ENCODE peak calls at places on chromosome 5, in ten cellular contexts. M is RPMI8226; Z is ureter; L is activated T-helper 1 cell treated with anti-CD3 and anti-CD28 coated beads, Interleukin-2, amount 50 U/mL, for 16 hours; K is stimulated activated CD4-positive, alpha-beta T cell treated with anti-CD3 and anti-CD28 coated beads, Interleukin-1b, Interleukin-23, amount 100 ng/mL, for 24 hours; D is fibroblast of pulmonary artery; X is CD8-positive, alpha-beta T cell; E is Jurkat, Clone E6-1; Q is T-helper 2 cell; I is NCI-H1092. O is an unnamed sample.

GRCh38 chr5:4275232-4275631 is 679.6 kb downstream of the IRX1 start:
- DNase-seq in L (no peak), E (no peak), K (no peak), Z (no peak), M (no peak), D (no peak), X (no peak), Q (no peak), I (no peak), O (no peak)

GRCh38 chr5:138338411-138339085 is 482 bp downstream of the FAM53C start:
- DNase-seq in Z (no peak), X (no peak), M (peak; percentile 26), I (no peak), Q (no peak), D (no peak), K (no peak), L (no peak), E (no peak), O (no peak)

GRCh38 chr5:25060575-25060974 is 415.8 kb upstream of the CDH10 start:
- DNase-seq in X (no peak), E (no peak), L (no peak), Q (no peak), D (no peak), M (no peak), I (no peak), Z (no peak), K (no peak), O (no peak)

GRCh38 chr5:1507457-1507856 is 16.3 kb downstream of the LPCAT1 start:
- DNase-seq in K (no peak), I (no peak), L (no peak), M (no peak), E (no peak), Z (no peak), D (no peak), X (peak; percentile 8), Q (no peak), O (no peak)

GRCh38 chr5:154520861-154521453 is 42.9 kb upstream of the HAND1 start:
- DNase-seq in D (peak; percentile 6), M (no peak), Q (no peak), E (no peak), Z (no peak), K (no peak), X (no peak), L (no peak), I (no peak), O (no peak)

GRCh38 chr5:61330879-61331406 is 1.1 kb upstream of the ZSWIM6 start:
- DNase-seq in L (peak; percentile 66), X (peak; percentile 81), I (peak; percentile 45), Q (peak; percentile 69), Z (peak; percentile 81), E (peak; percentile 41), K (peak; percentile 47), M (peak; percentile 92), D (peak; percentile 83), O (peak; percentile 93)

GRCh38 chr5:155815248-155815647 is 511.7 kb upstream of the SGCD start:
- DNase-seq in Q (no peak), I (no peak), E (no peak), L (no peak), X (no peak), Z (no peak), M (no peak), D (no peak), K (no peak), O (no peak)

GRCh38 chr5:14216902-14217301 is 73.8 kb downstream of the TRIO start:
- DNase-seq in Q (no peak), L (no peak), I (no peak), X (no peak), D (no peak), Z (no peak), E (no peak), K (no peak), M (peak; percentile 22), O (no peak)

GRCh38 chr5:32193591-32193990 is 19.5 kb upstream of the GOLPH3 start:
- DNase-seq in L (no peak), M (peak; percentile 40), Z (peak; percentile 91), Q (no peak), X (no peak), E (no peak), D (peak; percentile 96), I (peak; percentile 91), K (no peak), O (peak; percentile 95)

GRCh38 chr5:76831108-76831447 is 12.2 kb downstream of the F2RL1 start:
- DNase-seq in I (no peak), X (no peak), Q (no peak), D (peak; percentile 95), K (no peak), M (no peak), Z (no peak), E (no peak), L (no peak), O (no peak)

GRCh38 chr5:65837139-65837538 is 89.2 kb upstream of the ERBIN start:
- DNase-seq in E (no peak), M (no peak), I (no peak), X (no peak), Q (no peak), D (peak; percentile 42), K (no peak), L (no peak), Z (no peak), O (no peak)

GRCh38 chr5:131214828-131215227 is 44.1 kb downstream of the LYRM7 start:
- DNase-seq in Q (no peak), X (no peak), Z (no peak), M (no peak), K (no peak), E (no peak), I (no peak), L (no peak), D (no peak), O (no peak)

GRCh38 chr5:74865799-74866652 is at the start of gene FAM169A:
- DNase-seq in D (peak; percentile 8), E (peak; percentile 26), Z (no peak), I (no peak), L (peak; percentile 8), X (peak; percentile 56), M (peak; percentile 25), K (peak; percentile 27), Q (peak; percentile 43), O (no peak)

GRCh38 chr5:134289509-134290113 is 63.7 kb upstream of the PPP2CA start:
- DNase-seq in M (peak; percentile 62), I (peak; percentile 11), K (no peak), Q (peak; percentile 14), X (peak; percentile 38), L (peak; percentile 3), Z (peak; percentile 49), D (peak; percentile 90), E (peak; percentile 46), O (no peak)

GRCh38 chr5:96699186-96699820 is 37.1 kb downstream of the CAST start:
- DNase-seq in D (peak; percentile 40), Z (no peak), L (no peak), M (no peak), K (no peak), X (no peak), E (no peak), Q (no peak), I (no peak), O (no peak)

GRCh38 chr5:15946026-15946425 is 233.6 kb downstream of the MARCHF11 start:
- DNase-seq in L (no peak), M (no peak), E (no peak), Q (no peak), D (peak; percentile 27), I (no peak), X (no peak), K (no peak), Z (no peak), O (peak; percentile 17)

GRCh38 chr5:7317751-7318150 is 78.2 kb upstream of the ADCY2 start:
- DNase-seq in Z (no peak), K (no peak), E (no peak), D (no peak), Q (no peak), X (no peak), L (no peak), M (no peak), I (no peak), O (no peak)

GRCh38 chr5:167716376-167716775 is 575.1 kb upstream of the WWC1 start:
- DNase-seq in X (no peak), D (no peak), L (no peak), Z (no peak), Q (no peak), M (no peak), K (no peak), I (no peak), E (no peak), O (no peak)

GRCh38 chr5:28576022-28576421 is 1537.6 kb upstream of the CDH9 start:
- DNase-seq in Q (no peak), L (no peak), X (no peak), D (peak; percentile 25), E (peak; percentile 20), Z (no peak), M (no peak), K (no peak), I (no peak), O (no peak)